ENCODE peak calls at places on chromosomes 12 and 14, in seven cellular contexts. Q is right atrium auricular region; O is WTC11; N is Caco-2; A is CD4-positive, alpha-beta T cell; F is AG10803; X is fibroblast of villous mesenchyme. Z is an unnamed sample.

GRCh38 chr14:90275820-90276219 is 19.5 kb downstream of the PSMC1 start:
- DNase-seq in X (peak; percentile 23), N (no peak), Q (no peak), O (no peak), F (no peak), A (no peak), Z (no peak)

GRCh38 chr12:67826148-67826547 is 163.1 kb upstream of the IFNG-AS1 start:
- DNase-seq in X (peak; percentile 14), N (no peak), Q (no peak), A (no peak), O (no peak), F (peak; percentile 24), Z (no peak)

GRCh38 chr12:42575717-42576116 is 13.8 kb downstream of the PRICKLE1 start:
- DNase-seq in F (no peak), Q (no peak), X (no peak), O (no peak), A (no peak), N (no peak), Z (no peak)

GRCh38 chr14:104086661-104087461 is 1.4 kb downstream of the ASPG start:
- DNase-seq in X (no peak), F (no peak), A (no peak), N (no peak), Q (no peak), O (peak; percentile 12), Z (no peak)

GRCh38 chr12:79016181-79016580 is 151.6 kb downstream of the SYT1 start:
- DNase-seq in O (no peak), X (no peak), A (no peak), Q (no peak), F (no peak), N (no peak), Z (no peak)

GRCh38 chr12:94282675-94283074 is 134.3 kb downstream of the PLXNC1 start:
- DNase-seq in O (no peak), N (no peak), A (peak; percentile 37), F (no peak), Q (no peak), X (no peak), Z (no peak)

GRCh38 chr14:54599932-54600331 is 33.0 kb downstream of the SAMD4A start:
- DNase-seq in N (no peak), O (no peak), F (no peak), X (no peak), Q (no peak), A (no peak), Z (no peak)

GRCh38 chr12:64318605-64319004 is 72.0 kb downstream of the C12orf56 start:
- DNase-seq in Q (no peak), F (peak; percentile 51), O (peak; percentile 65), N (peak; percentile 59), X (peak; percentile 10), A (no peak), Z (no peak)

GRCh38 chr12:10288989-10289388 is 18.7 kb upstream of the KLRD1 start:
- DNase-seq in N (no peak), X (no peak), A (no peak), O (no peak), F (no peak), Q (no peak), Z (no peak)

GRCh38 chr12:111183094-111183493 is 185.8 kb downstream of the PHETA1 start:
- DNase-seq in A (no peak), O (no peak), N (no peak), X (no peak), F (no peak), Q (no peak), Z (no peak)

GRCh38 chr12:18643673-18644072 is 94.1 kb downstream of the PLCZ1 start:
- DNase-seq in F (peak; percentile 67), N (no peak), O (no peak), Q (no peak), A (no peak), X (peak; percentile 74), Z (no peak)

GRCh38 chr12:74537126-74537706 is 419 bp upstream of the ATXN7L3B start:
- DNase-seq in F (peak; percentile 63), O (no peak), Q (no peak), A (no peak), X (peak; percentile 66), N (no peak), Z (no peak)

GRCh38 chr12:8108808-8109398 is 14.5 kb upstream of the CLEC4A start:
- DNase-seq in O (peak; percentile 85), Q (peak; percentile 81), F (peak; percentile 75), N (peak; percentile 75), A (peak; percentile 68), X (peak; percentile 83), Z (no peak)

GRCh38 chr12:125773033-125773432 is 707.8 kb downstream of the AACS start:
- DNase-seq in A (no peak), Q (no peak), F (no peak), O (peak; percentile 32), X (no peak), N (peak; percentile 56), Z (no peak)
- TF ChIP-seq CTCF in A (no peak), Q (no peak), F (no peak), O (peak; percentile 26), X (no peak), N (peak; percentile 37), Z (peak; percentile 64)

GRCh38 chr12:132439333-132439904 is 50.5 kb upstream of the FBRSL1 start:
- DNase-seq in Q (no peak), A (no peak), O (no peak), X (no peak), F (no peak), N (no peak), Z (no peak)
- TF ChIP-seq CTCF in Q (no peak), A (peak; percentile 35), O (no peak), X (no peak), F (no peak), N (no peak), Z (no peak)

GRCh38 chr12:25971675-25972035 is 13.2 kb downstream of the RASSF8 start:
- DNase-seq in Q (no peak), A (no peak), F (peak; percentile 50), X (no peak), N (no peak), O (no peak), Z (no peak)
- TF ChIP-seq CTCF in Q (no peak), A (no peak), F (no peak), X (no peak), N (no peak), O (no peak), Z (no peak)

GRCh38 chr12:96770239-96770780 is 136.7 kb upstream of the NEDD1 start:
- DNase-seq in N (no peak), X (no peak), Q (no peak), O (no peak), F (no peak), A (no peak), Z (no peak)

GRCh38 chr12:96766232-96766631 is 140.8 kb upstream of the NEDD1 start:
- DNase-seq in O (peak; percentile 37), Q (no peak), N (no peak), F (peak; percentile 5), A (no peak), X (no peak), Z (no peak)
- TF ChIP-seq CTCF in O (no peak), Q (no peak), N (peak; percentile 26), F (peak; percentile 44), A (no peak), X (peak; percentile 20), Z (peak; percentile 3)

GRCh38 chr12:54824402-54824801 is 29.9 kb upstream of the MUCL1 start:
- DNase-seq in Q (no peak), A (no peak), O (no peak), F (no peak), N (no peak), X (no peak), Z (no peak)
- TF ChIP-seq CTCF in Q (no peak), A (no peak), O (peak; percentile 40), F (peak; percentile 15), N (peak; percentile 11), X (peak; percentile 14), Z (no peak)

DNA sequence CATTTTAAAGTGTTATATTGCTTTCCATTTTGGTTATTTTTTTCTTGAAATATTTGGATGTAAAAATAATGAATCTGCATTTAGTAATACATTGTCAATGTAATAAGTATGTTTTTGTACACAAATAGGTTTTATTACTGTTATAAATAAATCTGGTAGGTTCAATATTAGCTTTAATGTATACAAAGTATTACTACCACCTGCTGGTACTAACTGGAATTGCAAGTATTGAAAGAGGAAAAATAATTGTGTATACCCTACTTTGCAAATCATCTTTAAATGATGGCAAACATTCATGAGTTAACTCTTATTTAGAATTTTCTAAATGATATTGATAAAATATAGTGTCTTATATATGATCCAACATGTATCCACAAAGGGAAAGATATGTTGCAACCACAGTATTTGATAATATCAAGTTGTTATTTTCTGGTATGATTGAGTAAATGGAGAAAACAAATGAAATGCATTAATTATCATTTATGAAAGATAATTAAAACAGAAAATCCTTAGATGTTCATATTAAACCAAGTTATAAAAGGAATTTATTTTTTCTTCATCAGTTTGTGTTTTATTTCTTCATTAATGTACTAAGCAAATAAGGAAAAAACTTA is 3.2 kb downstream of the OR4K2 start:
- DNase-seq in N (no peak), F (no peak), O (no peak), Q (no peak), A (no peak), X (no peak), Z (no peak)
- TF ChIP-seq CTCF in N (peak; percentile 69), F (peak; percentile 44), O (peak; percentile 77), Q (no peak), A (peak; percentile 69), X (peak; percentile 35), Z (peak; percentile 52)

GRCh38 chr14:100132161-100132902 is 27.1 kb downstream of the DEGS2 start:
- DNase-seq in X (peak; percentile 24), F (peak; percentile 70), Q (peak; percentile 67), N (no peak), A (no peak), O (no peak), Z (no peak)

GRCh38 chr14:100129161-100129589 is 30.3 kb downstream of the DEGS2 start:
- DNase-seq in A (no peak), N (no peak), X (peak; percentile 14), O (no peak), Q (no peak), F (peak; percentile 35), Z (no peak)

GRCh38 chr14:100131181-100131580 is 28.3 kb downstream of the DEGS2 start:
- DNase-seq in Q (no peak), F (no peak), O (peak; percentile 29), X (no peak), A (no peak), N (peak; percentile 64), Z (no peak)

GRCh38 chr14:100128688-100129087 is 30.8 kb downstream of the DEGS2 start:
- DNase-seq in O (no peak), F (no peak), X (no peak), N (no peak), A (no peak), Q (no peak), Z (no peak)

GRCh38 chr14:100130471-100130870 is 29.0 kb downstream of the DEGS2 start:
- DNase-seq in X (no peak), F (no peak), A (no peak), N (no peak), O (no peak), Q (no peak), Z (no peak)
- TF ChIP-seq CTCF in X (no peak), F (no peak), A (no peak), N (no peak), O (no peak), Q (no peak), Z (no peak)

Z was measured in D721Med.